ENCODE peak calls at places on chromosomes 2 and 18, in five cellular contexts. A, P, H, N and B are unnamed samples.

GRCh38 chr2:233791151-233791882 is 13.2 kb downstream of the MROH2A start:
- DNase-seq in A (no peak), P (no peak), H (no peak), N (no peak), B (no peak)

GRCh38 chr18:63237911-63238710 is 81.5 kb downstream of the BCL2 start:
- DNase-seq in A (peak; percentile 37), P (peak; percentile 73), H (peak; percentile 85), N (peak; percentile 89), B (no peak)

GRCh38 chr2:144519934-144520717 is at the start of gene ZEB2:
- DNase-seq in A (peak; percentile 22), P (peak; percentile 89), H (peak; percentile 84), N (peak; percentile 79), B (peak; percentile 57)

GRCh38 chr2:179675435-179675834 is 186.0 kb downstream of the ZNF385B start:
- DNase-seq in A (no peak), P (no peak), H (no peak), N (no peak), B (no peak)

GRCh38 chr2:19764998-19765397 is 136.8 kb downstream of the TTC32 start:
- DNase-seq in A (no peak), P (no peak), H (peak; percentile 65), N (no peak), B (no peak)

GRCh38 chr2:233350708-233351107 is 3.6 kb upstream of the DGKD start:
- DNase-seq in A (peak; percentile 98), P (peak; percentile 96), H (peak; percentile 90), N (peak; percentile 96), B (peak; percentile 48)

GRCh38 chr2:56448403-56448998 is 264.7 kb downstream of the CCDC85A start:
- DNase-seq in A (peak; percentile 5), P (peak; percentile 58), H (no peak), N (peak; percentile 46), B (no peak)

GRCh38 chr2:43239981-43240761 is 13.8 kb upstream of the ZFP36L2 start:
- DNase-seq in A (peak; percentile 28), P (no peak), H (no peak), N (no peak), B (no peak)

GRCh38 chr18:77178559-77178958 is 46.0 kb upstream of the MBP start:
- DNase-seq in A (no peak), P (no peak), H (peak; percentile 27), N (no peak), B (no peak)

GRCh38 chr2:28185881-28186280 is 206.8 kb upstream of the FOSL2 start:
- DNase-seq in A (no peak), P (peak; percentile 64), H (peak; percentile 90), N (no peak), B (no peak)

GRCh38 chr2:85549826-85550225 is 10.9 kb downstream of the MAT2A start:
- DNase-seq in A (no peak), P (peak; percentile 80), H (peak; percentile 99), N (peak; percentile 67), B (no peak)

GRCh38 chr2:99810241-99810640 is 320.4 kb upstream of the REV1 start:
- DNase-seq in A (no peak), P (no peak), H (no peak), N (no peak), B (no peak)

GRCh38 chr2:209125291-209125690 is 298.6 kb upstream of the MAP2 start:
- DNase-seq in A (no peak), P (no peak), H (no peak), N (no peak), B (no peak)